ENCODE peak calls at places on chromosomes 2 and 18, in five cellular contexts. X is foreskin fibroblast, C is neural crest cell, R is fibroblast of pulmonary artery, K is stomach. B is an unnamed sample.

GRCh38 chr2:236912316-236913153 is 173.2 kb upstream of the COPS8 start:
- DNase-seq in C (no peak), X (no peak), R (no peak), K (no peak), B (no peak)

GRCh38 chr18:3771121-3771971 is 321.4 kb downstream of the TGIF1 start:
- DNase-seq in C (peak), R (peak), K (peak), X (peak), B (peak)

GRCh38 chr2:64237266-64237665 is 93.0 kb upstream of the PELI1 start:
- DNase-seq in R (no peak), X (no peak), K (no peak), C (no peak), B (no peak)

GRCh38 chr2:218367415-218368149 is 10.9 kb downstream of the CATIP start:
- DNase-seq in K (peak), R (peak), X (peak), C (peak), B (peak)

GRCh38 chr2:105934467-105934866 is 189.8 kb downstream of the NCK2 start:
- DNase-seq in X (no peak), K (no peak), C (peak), R (no peak), B (no peak)

GRCh38 chr2:61988462-61989366 is 83.2 kb downstream of the COMMD1 start:
- DNase-seq in C (no peak), R (peak), K (no peak), X (peak), B (no peak)

GRCh38 chr2:3490191-3491158 is 28.9 kb downstream of the ADI1 start:
- DNase-seq in X (no peak), R (no peak), K (peak), C (no peak), B (no peak)

GRCh38 chr2:232857158-232857563 is 12.9 kb upstream of the SNORC start:
- DNase-seq in X (no peak), C (no peak), R (no peak), K (no peak), B (no peak)

GRCh38 chr18:50190236-50190635 is 4.7 kb downstream of the MYO5B start:
- DNase-seq in X (peak), C (no peak), R (no peak), K (no peak), B (no peak)

DNA sequence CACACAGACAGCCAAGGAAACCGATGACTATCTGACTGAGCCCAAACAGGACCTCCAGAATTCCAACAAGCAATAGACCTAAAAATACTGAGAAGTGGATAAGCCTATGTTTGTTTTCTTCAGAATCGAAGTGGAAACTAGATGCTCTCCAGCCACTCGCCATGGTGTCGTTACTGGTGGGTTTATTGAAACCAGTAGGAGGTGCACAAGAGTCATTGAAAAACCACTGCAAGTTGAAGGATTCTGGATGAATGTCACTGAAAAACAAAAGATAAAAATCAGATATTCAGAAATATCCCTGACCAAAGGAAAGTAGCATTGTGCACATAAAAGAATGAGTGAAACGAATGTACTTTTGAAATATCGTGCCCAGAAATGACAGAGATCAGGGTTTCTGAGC is 15.3 kb downstream of the TM4SF20 start:
- DNase-seq in C (no peak), R (no peak), K (no peak), X (no peak), B (no peak)
- TF ChIP-seq CTCF in C (peak), R (peak), K (no peak), X (no peak), B (peak)

GRCh38 chr2:84424152-84424551 is 34.9 kb downstream of the SUCLG1 start:
- DNase-seq in X (no peak), C (no peak), K (no peak), R (peak), B (no peak)
- TF ChIP-seq CTCF in X (peak), C (peak), K (no peak), R (peak), B (peak)

GRCh38 chr2:238574490-238575271 is 148.0 kb downstream of the ASB1 start:
- DNase-seq in R (no peak), K (no peak), C (no peak), X (no peak), B (no peak)
- TF ChIP-seq CTCF in R (no peak), K (no peak), C (no peak), X (no peak), B (no peak)

GRCh38 chr18:37553633-37554398 is 11.8 kb downstream of the CELF4 start:
- DNase-seq in C (no peak), R (no peak), X (no peak), K (no peak), B (peak)
- TF ChIP-seq CTCF in C (peak), R (peak), X (no peak), K (no peak), B (no peak)

GRCh38 chr2:42791606-42792005 is 777 bp downstream of the HAAO start:
- DNase-seq in R (no peak), X (no peak), K (no peak), C (no peak), B (no peak)

GRCh38 chr2:42794271-42795046 is 2.1 kb upstream of the HAAO start:
- DNase-seq in C (peak), K (no peak), X (peak), R (peak), B (no peak)

GRCh38 chr2:42792087-42792582 is 248 bp downstream of the HAAO start:
- DNase-seq in R (no peak), K (no peak), C (no peak), X (no peak), B (peak)

GRCh38 chr2:42793314-42794270 is 1.2 kb upstream of the HAAO start:
- DNase-seq in R (peak), K (no peak), C (no peak), X (no peak), B (peak)

GRCh38 chr2:42792583-42793313 is at the start of gene HAAO:
- DNase-seq in K (peak), X (no peak), C (peak), R (no peak), B (peak)
- TF ChIP-seq CTCF in K (no peak), X (no peak), C (peak), R (no peak), B (no peak)

GRCh38 chr2:46029332-46029811 is 267.8 kb upstream of the EPAS1 start:
- DNase-seq in K (no peak), C (no peak), R (peak), X (no peak), B (no peak)
- TF ChIP-seq CTCF in K (no peak), C (peak), R (peak), X (no peak), B (no peak)

DNA sequence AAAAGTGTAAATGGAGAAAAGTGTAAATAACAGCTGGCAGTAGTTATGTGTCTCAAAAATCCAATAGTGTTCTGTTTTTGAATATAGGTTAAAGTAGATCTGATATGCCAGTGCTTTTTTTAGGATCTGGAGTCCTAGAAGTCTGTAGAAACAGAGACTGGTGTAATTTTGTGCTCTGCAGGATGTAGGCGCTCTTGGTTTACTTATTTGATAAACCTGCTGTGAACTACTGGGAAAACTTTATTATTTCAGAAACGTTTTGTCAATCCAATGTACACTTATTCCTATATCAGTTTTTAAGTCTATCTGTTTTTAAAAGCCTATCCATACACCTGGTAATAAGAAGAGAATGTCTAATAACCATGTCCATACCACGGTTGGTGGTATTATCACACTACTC is 530.8 kb upstream of the ZNF804A start:
- DNase-seq in X (no peak), C (no peak), R (no peak), K (no peak), B (no peak)
- TF ChIP-seq CTCF in X (no peak), C (no peak), R (no peak), K (no peak), B (no peak)

DNA sequence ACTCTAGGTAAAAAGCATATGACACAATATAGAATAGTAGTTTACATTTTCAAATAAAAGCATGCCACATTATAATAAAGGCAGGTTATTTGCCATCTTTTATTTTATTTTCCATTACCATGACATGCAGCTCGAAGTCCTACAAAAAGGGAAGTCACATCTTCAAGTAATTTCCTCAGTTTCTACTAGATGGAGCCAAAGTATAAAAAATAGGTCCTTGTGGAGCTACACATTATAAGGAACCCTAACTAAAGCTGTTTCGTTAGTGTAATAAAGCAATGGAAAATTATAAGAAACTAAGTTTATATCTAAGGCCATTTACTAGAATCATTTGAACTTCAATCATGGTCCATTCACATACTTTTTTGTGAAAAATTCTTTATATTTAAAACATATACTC is 674.5 kb downstream of the KCNJ3 start:
- DNase-seq in C (no peak), R (peak), X (no peak), K (no peak), B (no peak)
- TF ChIP-seq CTCF in C (peak), R (peak), X (no peak), K (no peak), B (no peak)

GRCh38 chr18:35130236-35130635 is 89.0 kb downstream of the MAPRE2 start:
- DNase-seq in X (no peak), K (no peak), R (no peak), C (no peak), B (no peak)
- TF ChIP-seq CTCF in X (no peak), K (no peak), R (no peak), C (no peak), B (no peak)

B was measured in testis.